ENCODE peak calls at places on chromosome 6, in eight cellular contexts. W is left ventricle myocardium inferior, D is heart right ventricle, Z is OCI-LY7, H is gastrocnemius medialis, L is IMR-90, J is RWPE1, M is mammary epithelial cell. C is an unnamed sample.
A peak's percentile ranks its signal among the peaks of the same experiment; 100 is the strongest.

GRCh38 chr6:49524541-49524940 is 24.8 kb downstream of the GLYATL3 start:
- DNase-seq in J (no peak), W (no peak), M (no peak), D (no peak), Z (no peak), L (no peak), H (no peak), C (no peak)

GRCh38 chr6:157596886-157597285 is 215.9 kb downstream of the ZDHHC14 start:
- DNase-seq in M (no peak), J (no peak), H (no peak), Z (no peak), D (no peak), W (no peak), L (peak; percentile 79), C (no peak)

GRCh38 chr6:163414367-163415175 is at the start of gene QKI:
- DNase-seq in W (peak; percentile 88), H (peak; percentile 90), D (peak; percentile 89), L (peak; percentile 67), Z (peak; percentile 75), J (peak; percentile 34), M (peak; percentile 76), C (peak; percentile 95)

GRCh38 chr6:121549741-121550140 is 114.3 kb downstream of the GJA1 start:
- DNase-seq in H (no peak), L (peak; percentile 96), D (no peak), J (peak; percentile 54), W (no peak), M (peak; percentile 91), Z (no peak), C (no peak)

GRCh38 chr6:98942263-98942803 is 5.4 kb downstream of the FBXL4 start:
- DNase-seq in D (no peak), W (no peak), J (no peak), Z (no peak), H (no peak), L (no peak), M (no peak), C (no peak)

GRCh38 chr6:168206681-168207274 is 112.8 kb downstream of the DACT2 start:
- DNase-seq in D (no peak), L (no peak), M (no peak), J (no peak), W (no peak), H (no peak), Z (no peak), C (no peak)

GRCh38 chr6:169805242-169805838 is 53.9 kb downstream of the ERMARD start:
- DNase-seq in L (no peak), W (no peak), Z (no peak), M (no peak), H (no peak), D (no peak), J (no peak), C (no peak)

GRCh38 chr6:156423829-156424228 is 353.3 kb upstream of the ARID1B start:
- DNase-seq in D (no peak), M (no peak), J (no peak), H (no peak), Z (peak; percentile 48), W (no peak), L (no peak), C (no peak)

GRCh38 chr6:157908369-157909281 is 73.0 kb upstream of the SYNJ2 start:
- DNase-seq in D (no peak), M (no peak), Z (no peak), W (no peak), J (no peak), L (no peak), H (no peak), C (no peak)

GRCh38 chr6:72533601-72534000 is 88.3 kb upstream of the KCNQ5 start:
- DNase-seq in L (peak; percentile 38), H (no peak), M (no peak), W (no peak), J (no peak), Z (no peak), D (no peak), C (no peak)

GRCh38 chr6:169830876-169831275 is 79.5 kb downstream of the ERMARD start:
- DNase-seq in Z (no peak), J (peak; percentile 17), H (no peak), D (no peak), W (no peak), M (peak; percentile 12), L (no peak), C (no peak)

GRCh38 chr6:33672808-33673207 is 38.7 kb downstream of the UQCC2 start:
- DNase-seq in D (peak; percentile 81), Z (peak; percentile 43), W (peak; percentile 91), J (peak; percentile 73), H (peak; percentile 93), M (peak; percentile 88), L (peak; percentile 95), C (peak; percentile 86)

GRCh38 chr6:84623956-84624680 is 140.3 kb downstream of the TBX18 start:
- DNase-seq in D (peak; percentile 35), L (peak; percentile 84), J (peak; percentile 56), Z (no peak), H (no peak), M (peak; percentile 84), W (peak; percentile 27), C (peak; percentile 26)

GRCh38 chr6:137870744-137871247 is 3.7 kb downstream of the TNFAIP3 start:
- DNase-seq in Z (peak; percentile 39), J (peak; percentile 20), H (no peak), M (peak; percentile 74), W (no peak), D (no peak), L (peak; percentile 31), C (no peak)
- TF ChIP-seq CTCF in Z (peak; percentile 20), J (no peak), H (no peak), M (peak; percentile 47), W (no peak), D (no peak), L (no peak), C (no peak)

GRCh38 chr6:14082771-14083170 is 34.8 kb upstream of the CD83 start:
- DNase-seq in Z (no peak), J (no peak), D (no peak), W (no peak), H (no peak), M (no peak), L (no peak), C (no peak)
- TF ChIP-seq CTCF in Z (no peak), J (no peak), D (no peak), W (no peak), H (no peak), M (no peak), L (no peak), C (no peak)

GRCh38 chr6:130520801-130521200 is 155.0 kb downstream of the TMEM200A start:
- DNase-seq in W (no peak), D (no peak), H (no peak), M (no peak), Z (no peak), J (no peak), L (no peak), C (no peak)
- TF ChIP-seq CTCF in W (no peak), D (no peak), H (no peak), M (no peak), Z (no peak), J (no peak), L (no peak), C (no peak)

GRCh38 chr6:43509142-43509983 is 783 bp downstream of the LRRC73 start:
- DNase-seq in Z (no peak), M (no peak), J (no peak), L (no peak), D (no peak), W (no peak), H (no peak), C (no peak)
- TF ChIP-seq CTCF in Z (no peak), M (no peak), J (no peak), L (no peak), D (no peak), W (no peak), H (no peak), C (no peak)

DNA sequence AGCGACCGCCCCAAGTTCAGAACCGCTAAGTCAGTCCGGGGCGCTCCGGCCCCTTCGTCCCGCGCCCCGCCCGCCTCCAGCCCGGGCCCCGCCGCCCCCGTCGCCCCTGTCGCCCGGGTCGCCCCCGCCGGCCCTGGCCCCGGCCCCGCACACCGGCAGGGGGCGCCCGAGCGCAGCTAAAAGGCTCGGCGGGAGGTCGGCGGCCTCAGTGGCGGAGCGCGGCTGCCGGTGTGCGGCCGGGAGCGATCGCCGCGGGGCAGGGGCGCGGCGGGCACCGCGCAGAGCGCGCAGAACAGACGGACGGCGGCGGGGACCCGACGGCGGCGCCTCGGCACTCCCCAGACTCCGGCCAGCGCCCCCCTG is at the start of gene FNDC1:
- DNase-seq in D (no peak), H (no peak), M (no peak), Z (peak; percentile 59), L (no peak), W (peak; percentile 38), J (peak; percentile 21), C (peak; percentile 74)
- TF ChIP-seq CTCF in D (no peak), H (no peak), M (no peak), Z (no peak), L (peak; percentile 44), W (no peak), J (peak; percentile 38), C (no peak)

DNA sequence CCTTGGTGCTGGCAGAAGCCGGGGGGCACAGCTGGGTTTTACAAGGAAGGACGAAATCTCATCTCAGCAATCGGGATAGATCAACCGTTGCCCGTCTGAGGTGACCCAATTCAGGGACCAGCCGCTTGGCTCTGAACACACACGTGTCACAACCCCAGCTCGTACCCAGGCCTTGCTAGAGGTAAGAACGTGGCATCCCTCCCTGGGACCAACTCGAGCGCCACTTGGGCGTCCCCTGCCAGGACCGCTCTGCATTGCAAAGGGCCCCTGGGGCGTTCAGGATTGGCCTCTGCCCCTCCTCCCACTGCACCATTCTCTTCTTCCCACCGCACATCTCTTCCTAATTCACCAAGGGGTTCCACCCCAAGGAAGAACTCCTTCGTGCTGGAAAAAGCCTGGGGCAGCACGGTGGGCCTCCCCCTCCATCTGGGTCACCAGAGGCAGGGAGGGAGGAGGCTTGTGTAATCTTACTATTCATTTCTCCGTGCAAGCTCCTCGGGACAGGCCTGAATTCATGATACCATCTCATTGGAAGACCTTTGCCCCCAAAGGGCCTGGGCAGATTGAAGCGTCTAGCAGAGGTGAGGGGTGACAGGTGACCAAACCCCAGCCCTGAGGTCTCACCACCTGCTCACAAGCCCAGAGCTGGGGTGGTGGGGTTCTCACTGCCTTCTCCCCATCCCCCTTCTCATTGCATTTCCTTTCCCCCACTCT is 136.8 kb downstream of the LY86 start:
- DNase-seq in W (no peak), D (no peak), M (no peak), H (peak; percentile 54), Z (no peak), L (no peak), J (no peak), C (no peak)
- TF ChIP-seq CTCF in W (no peak), D (no peak), M (no peak), H (no peak), Z (no peak), L (no peak), J (no peak), C (no peak)

C was measured in heart left ventricle.